ENCODE peak calls at places on chromosomes 2 and 18, in ten cellular contexts. V, X, T, U, Q, H, Y, C, Z and I are unnamed samples. For H3K4me1, the result is how much of the 10 kb centered on the place peaks cover.

GRCh38 chr2:171142398-171142797 is 18.3 kb downstream of the TLK1 start:
- DNase-seq in V (no peak), X (no peak), T (no peak), U (no peak), Q (no peak), H (no peak), Y (no peak), C (no peak), Z (no peak), I (no peak)

GRCh38 chr2:60553496-60553991 is at the start of gene BCL11A:
- DNase-seq in V (no peak), X (no peak), T (no peak), U (no peak), Q (peak), H (peak), Y (peak), C (peak), Z (peak), I (peak)

GRCh38 chr2:240624950-240625621 is at the start of gene GPR35:
- DNase-seq in V (peak), X (peak), T (no peak), U (peak), Q (no peak), H (peak), Y (no peak), C (peak), Z (peak), I (no peak)

GRCh38 chr2:3637692-3638455 is 20.1 kb upstream of the ALLC start:
- DNase-seq in V (no peak), X (no peak), T (no peak), U (peak), Q (no peak), H (peak), Y (no peak), C (no peak), Z (peak), I (no peak)

GRCh38 chr2:46431481-46432235 is 47.7 kb upstream of the TMEM247 start:
- DNase-seq in V (no peak), X (no peak), T (no peak), U (no peak), Q (no peak), H (no peak), Y (no peak), C (peak), Z (no peak), I (no peak)

GRCh38 chr18:11810379-11810778 is 40.8 kb upstream of the CHMP1B start:
- DNase-seq in V (no peak), X (no peak), T (no peak), U (no peak), Q (no peak), H (no peak), Y (no peak), C (no peak), Z (no peak), I (no peak)

GRCh38 chr2:88187038-88187676 is 17.0 kb downstream of the THNSL2 start:
- DNase-seq in V (no peak), X (peak), T (no peak), U (no peak), Q (peak), H (no peak), Y (peak), C (peak), Z (no peak), I (peak)

GRCh38 chr2:45168731-45169338 is 159.6 kb upstream of the SIX2 start:
- DNase-seq in V (no peak), X (no peak), T (peak), U (no peak), Q (no peak), H (no peak), Y (peak), C (no peak), Z (no peak), I (peak)

GRCh38 chr2:232039086-232039485 is 77.6 kb downstream of the DIS3L2 start:
- DNase-seq in V (no peak), X (no peak), T (no peak), U (no peak), Q (no peak), H (no peak), Y (no peak), C (no peak), Z (no peak), I (no peak)

GRCh38 chr18:50405582-50406271 is 30.9 kb downstream of the SKA1 start:
- DNase-seq in V (no peak), X (no peak), T (no peak), U (no peak), Q (peak), H (no peak), Y (peak), C (no peak), Z (no peak), I (no peak)

GRCh38 chr2:132779206-132779605 is 109.2 kb upstream of the LYPD1 start:
- DNase-seq in V (no peak), X (no peak), T (no peak), U (no peak), Q (no peak), H (no peak), Y (no peak), C (no peak), Z (no peak), I (no peak)
- H3K4me1 ChIP-seq in V (under half), X (under half), T (under half), U (under half), Q (under half), H (under half), Y (under half), C (under half), Z (under half), I (under half)

GRCh38 chr2:20410556-20411277 is 36.2 kb upstream of the RHOB start:
- DNase-seq in V (no peak), X (no peak), T (no peak), U (peak), Q (no peak), H (no peak), Y (no peak), C (no peak), Z (peak), I (no peak)
- H3K4me1 ChIP-seq in V (under half), X (under half), T (under half), U (under half), Q (under half), H (under half), Y (under half), C (under half), Z (under half), I (under half)

GRCh38 chr2:64133828-64134227 is 10.4 kb downstream of the PELI1 start:
- DNase-seq in V (no peak), X (no peak), T (peak), U (no peak), Q (no peak), H (no peak), Y (no peak), C (peak), Z (no peak), I (peak)

GRCh38 chr2:64134813-64135212 is 9.4 kb downstream of the PELI1 start:
- DNase-seq in V (peak), X (no peak), T (no peak), U (no peak), Q (no peak), H (no peak), Y (no peak), C (no peak), Z (no peak), I (no peak)

GRCh38 chr2:64137567-64137966 is 6.7 kb downstream of the PELI1 start:
- DNase-seq in V (no peak), X (no peak), T (no peak), U (no peak), Q (no peak), H (no peak), Y (no peak), C (peak), Z (no peak), I (no peak)

GRCh38 chr2:64133354-64133753 is 10.9 kb downstream of the PELI1 start:
- DNase-seq in V (no peak), X (no peak), T (no peak), U (no peak), Q (no peak), H (no peak), Y (no peak), C (no peak), Z (no peak), I (no peak)

DNA sequence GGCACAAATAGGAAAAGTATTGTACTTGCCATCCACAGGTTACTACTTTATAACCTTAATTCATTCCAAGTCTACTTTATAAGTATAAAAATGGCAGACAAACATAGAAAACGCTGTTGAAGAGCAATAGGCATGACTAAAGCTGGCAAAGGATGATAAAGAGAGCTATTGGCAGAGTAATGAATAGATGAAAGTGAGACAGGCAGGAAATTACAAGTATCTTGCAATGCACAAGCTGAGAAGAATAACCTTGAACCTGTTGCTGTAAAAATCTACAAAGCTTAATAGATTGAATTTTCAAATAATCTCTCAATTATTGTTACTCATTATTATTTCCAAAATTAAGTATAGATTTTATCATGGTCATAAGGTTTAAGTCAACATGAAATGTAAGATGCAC is 8.8 kb downstream of the PELI1 start:
- DNase-seq in V (no peak), X (no peak), T (no peak), U (no peak), Q (no peak), H (no peak), Y (no peak), C (no peak), Z (no peak), I (no peak)
- H3K4me1 ChIP-seq in V (half or more), X (under half), T (under half), U (under half), Q (under half), H (half or more), Y (under half), C (under half), Z (under half), I (half or more)

GRCh38 chr18:35045121-35045520 is 3.9 kb downstream of the MAPRE2 start:
- DNase-seq in V (no peak), X (no peak), T (no peak), U (no peak), Q (no peak), H (no peak), Y (no peak), C (peak), Z (no peak), I (no peak)
- H3K4me1 ChIP-seq in V (half or more), X (under half), T (under half), U (under half), Q (under half), H (half or more), Y (under half), C (under half), Z (under half), I (under half)

DNA sequence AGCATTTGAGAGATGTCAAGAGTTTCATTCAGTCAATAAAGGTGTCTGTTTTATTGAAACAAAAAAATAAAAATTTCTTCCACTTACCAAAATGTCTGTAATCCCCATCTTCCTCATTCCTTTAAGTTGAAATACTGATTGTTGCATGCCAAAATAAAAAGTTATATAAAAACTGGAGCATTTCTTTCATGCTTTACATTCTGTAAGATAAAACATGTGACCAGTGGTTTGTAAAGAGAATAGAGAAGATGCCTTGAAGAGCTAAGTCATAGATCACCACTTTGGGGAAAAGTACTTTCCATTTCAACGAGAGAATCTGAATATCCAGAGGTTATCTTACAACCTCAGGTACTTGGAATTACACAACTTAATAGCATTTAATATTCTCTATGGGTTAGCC is 35.9 kb upstream of the MYO1B start:
- DNase-seq in V (no peak), X (no peak), T (no peak), U (no peak), Q (no peak), H (no peak), Y (no peak), C (no peak), Z (no peak), I (no peak)
- H3K4me1 ChIP-seq in V (under half), X (under half), T (under half), U (under half), Q (under half), H (under half), Y (under half), C (under half), Z (under half), I (under half)

GRCh38 chr2:56199492-56199891 is 15.7 kb downstream of the CCDC85A start:
- DNase-seq in V (no peak), X (no peak), T (no peak), U (no peak), Q (no peak), H (no peak), Y (no peak), C (no peak), Z (no peak), I (no peak)
- H3K4me1 ChIP-seq in V (under half), X (under half), T (under half), U (under half), Q (under half), H (under half), Y (under half), C (under half), Z (under half), I (under half)

DNA sequence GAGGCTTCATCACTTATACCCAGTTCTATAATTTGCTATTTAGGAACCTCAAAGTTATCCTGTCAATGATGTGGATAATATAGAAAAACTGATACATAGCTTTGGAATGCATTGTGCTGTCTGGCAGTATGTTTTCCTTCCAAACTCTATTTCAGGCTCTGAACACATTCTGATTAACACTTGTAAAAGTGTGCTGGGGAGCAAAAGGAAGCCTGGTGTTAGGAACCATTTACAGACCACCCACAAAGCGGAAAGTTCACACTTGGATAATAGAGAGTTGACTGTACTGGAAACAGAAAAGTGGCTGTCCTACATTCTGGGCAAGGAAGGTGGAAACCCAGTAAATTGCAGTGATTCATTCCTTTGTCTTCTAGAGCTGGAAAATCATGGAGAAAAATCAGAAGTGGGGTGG is 114.5 kb upstream of the ZFP36L2 start:
- DNase-seq in V (no peak), X (no peak), T (peak), U (no peak), Q (no peak), H (no peak), Y (no peak), C (peak), Z (no peak), I (peak)
- H3K4me1 ChIP-seq in V (under half), X (under half), T (under half), U (under half), Q (under half), H (under half), Y (half or more), C (under half), Z (under half), I (under half)